ENCODE peak calls at places on chromosomes 13 and 19, in five cellular contexts. Y is endothelial cell, M is fibroblast of lung, P is AG04450, X is GM12865. R is an unnamed sample.

GRCh38 chr19:43534811-43535761 is 2.1 kb downstream of the ZNF575 start:
- DNase-seq in Y (peak), M (peak), P (no peak), X (peak), R (peak)

GRCh38 chr19:48999481-49000325 is 6.0 kb downstream of the RUVBL2 start:
- DNase-seq in Y (peak), M (peak), P (peak), X (peak), R (peak)

GRCh38 chr19:35959040-35959967 is 23.1 kb downstream of the LRFN3 start:
- DNase-seq in Y (peak), M (no peak), P (no peak), X (no peak), R (peak)

GRCh38 chr13:109172099-109172498 is 542.7 kb downstream of the MYO16 start:
- DNase-seq in Y (no peak), M (no peak), P (no peak), X (no peak), R (no peak)

GRCh38 chr13:45811891-45812583 is 39.5 kb downstream of the SIAH3 start:
- DNase-seq in Y (no peak), M (peak), P (no peak), X (no peak), R (no peak)

GRCh38 chr13:110993788-110994187 is 78.9 kb upstream of the ANKRD10 start:
- DNase-seq in Y (no peak), M (no peak), P (no peak), X (no peak), R (no peak)

GRCh38 chr19:49019242-49019932 is 2.5 kb upstream of the LHB start:
- DNase-seq in Y (peak), M (no peak), P (no peak), X (peak), R (peak)

GRCh38 chr19:1941146-1942077 is at the start of gene CSNK1G2:
- DNase-seq in Y (no peak), M (no peak), P (no peak), X (no peak), R (peak)

GRCh38 chr13:103351035-103351828 is 285.0 kb upstream of the SLC10A2 start:
- DNase-seq in Y (no peak), M (peak), P (no peak), X (no peak), R (no peak)

GRCh38 chr19:45075215-45076028 is 856 bp downstream of the ZNF296 start:
- DNase-seq in Y (no peak), M (peak), P (no peak), X (peak), R (peak)

GRCh38 chr13:112346899-112347229 is 29.3 kb upstream of the SPACA7 start:
- DNase-seq in Y (no peak), M (no peak), P (no peak), X (no peak), R (no peak)

GRCh38 chr19:33064117-33064777 is 441 bp downstream of the RHPN2 start:
- DNase-seq in Y (peak), M (peak), P (no peak), X (peak), R (peak)

GRCh38 chr19:19111138-19111835 is 27.0 kb downstream of the TMEM161A start:
- DNase-seq in Y (no peak), M (no peak), P (no peak), X (no peak), R (no peak)

GRCh38 chr13:40233731-40234195 is 432.7 kb downstream of the FOXO1 start:
- DNase-seq in Y (no peak), M (no peak), P (no peak), X (no peak), R (no peak)

GRCh38 chr19:8308891-8309291 is 733 bp upstream of the CD320 start:
- DNase-seq in Y (peak), M (no peak), P (no peak), X (no peak), R (no peak)

GRCh38 chr13:29887030-29887557 is 36.7 kb upstream of the UBL3 start:
- DNase-seq in Y (no peak), M (no peak), P (no peak), X (no peak), R (peak)

GRCh38 chr13:101579291-101579802 is 126.9 kb downstream of the ITGBL1 start:
- DNase-seq in Y (no peak), M (peak), P (no peak), X (no peak), R (no peak)

GRCh38 chr13:23069571-23069970 is 111.2 kb upstream of the SGCG start:
- DNase-seq in Y (no peak), M (peak), P (peak), X (no peak), R (no peak)

GRCh38 chr13:33999830-34000605 is 182.1 kb downstream of the RFC3 start:
- DNase-seq in Y (no peak), M (peak), P (no peak), X (no peak), R (no peak)

GRCh38 chr13:21034602-21035190 is 26.7 kb downstream of the LATS2 start:
- DNase-seq in Y (peak), M (peak), P (no peak), X (no peak), R (no peak)
- TF ChIP-seq CTCF in Y (no peak), M (no peak), P (no peak), X (no peak), R (no peak)

DNA sequence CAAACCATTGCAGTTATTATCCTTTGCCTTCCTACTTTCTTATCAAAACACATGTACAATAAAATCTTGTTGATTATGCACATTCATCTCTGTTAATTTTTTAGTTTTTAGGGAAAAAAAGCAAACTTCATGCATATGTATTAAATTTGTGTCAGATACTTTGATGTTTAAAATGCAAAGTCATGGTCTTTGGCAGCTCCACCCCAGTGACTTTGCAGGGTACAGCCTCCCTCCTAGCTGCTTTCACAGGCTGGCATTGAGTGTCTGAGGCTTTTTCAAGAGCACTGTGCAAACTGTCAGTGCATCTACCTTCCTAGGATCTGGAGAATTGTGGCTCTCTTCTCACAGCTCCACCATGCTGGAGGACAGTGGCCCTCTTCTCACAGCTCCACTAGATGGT is 1988.1 kb upstream of the PCDH20 start:
- DNase-seq in Y (no peak), M (no peak), P (no peak), X (no peak), R (no peak)
- TF ChIP-seq CTCF in Y (no peak), M (no peak), P (no peak), X (no peak), R (no peak)

GRCh38 chr13:78978381-78978998 is 319.5 kb upstream of the OBI1 start:
- DNase-seq in Y (peak), M (peak), P (peak), X (peak), R (peak)
- TF ChIP-seq CTCF in Y (peak), M (peak), P (peak), X (peak), R (peak)

GRCh38 chr19:9799162-9799561 is 19.7 kb downstream of the FBXL12 start:
- DNase-seq in Y (no peak), M (no peak), P (no peak), X (no peak), R (no peak)
- TF ChIP-seq CTCF in Y (no peak), M (no peak), P (no peak), X (no peak), R (no peak)